ENCODE peak calls at places on chromosomes 12 and 14, in eight cellular contexts. One of them, this sample, is unnamed.

GRCh38 chr12:28313631-28314030 is 123.4 kb downstream of the CCDC91 start:
- DNase-seq in naive B cell: no peak
- DNase-seq in NCI-H345: no peak
- DNase-seq in effector memory CD8-positive, alpha-beta T cell: no peak
- DNase-seq in breast epithelium: no peak
- DNase-seq in activated B cell treated with CpG ODN at 0.5 μM for 24 hours: no peak
- DNase-seq in glomerular endothelial cell: peak
- DNase-seq in NCI-H1105: no peak
- DNase-seq in this sample: peak

GRCh38 chr14:77761205-77761931 is 412 bp upstream of the SNW1 start:
- DNase-seq in effector memory CD8-positive, alpha-beta T cell: no peak
- DNase-seq in glomerular endothelial cell: peak
- DNase-seq in naive B cell: no peak
- DNase-seq in breast epithelium: no peak
- DNase-seq in NCI-H1105: no peak
- DNase-seq in activated B cell treated with CpG ODN at 0.5 μM for 24 hours: no peak
- DNase-seq in NCI-H345: peak
- DNase-seq in this sample: peak

GRCh38 chr12:95851609-95852008 is 7.1 kb upstream of the SNRPF start:
- DNase-seq in NCI-H345: no peak
- DNase-seq in breast epithelium: no peak
- DNase-seq in naive B cell: no peak
- DNase-seq in glomerular endothelial cell: no peak
- DNase-seq in activated B cell treated with CpG ODN at 0.5 μM for 24 hours: no peak
- DNase-seq in NCI-H1105: no peak
- DNase-seq in effector memory CD8-positive, alpha-beta T cell: no peak
- DNase-seq in this sample: no peak

GRCh38 chr12:109885616-109886015 is 5.3 kb upstream of the GLTP start:
- DNase-seq in NCI-H1105: no peak
- DNase-seq in breast epithelium: no peak
- DNase-seq in glomerular endothelial cell: no peak
- DNase-seq in effector memory CD8-positive, alpha-beta T cell: no peak
- DNase-seq in naive B cell: no peak
- DNase-seq in NCI-H345: no peak
- DNase-seq in activated B cell treated with CpG ODN at 0.5 μM for 24 hours: no peak
- DNase-seq in this sample: no peak

GRCh38 chr14:68476212-68476964 is 316.5 kb downstream of the ZFP36L1 start:
- DNase-seq in naive B cell: peak
- DNase-seq in NCI-H345: no peak
- DNase-seq in glomerular endothelial cell: no peak
- DNase-seq in effector memory CD8-positive, alpha-beta T cell: no peak
- DNase-seq in breast epithelium: peak
- DNase-seq in NCI-H1105: no peak
- DNase-seq in activated B cell treated with CpG ODN at 0.5 μM for 24 hours: peak
- DNase-seq in this sample: peak

GRCh38 chr12:52009081-52009751 is 2.5 kb downstream of the TAMALIN start:
- DNase-seq in NCI-H1105: no peak
- DNase-seq in naive B cell: peak
- DNase-seq in breast epithelium: no peak
- DNase-seq in activated B cell treated with CpG ODN at 0.5 μM for 24 hours: no peak
- DNase-seq in NCI-H345: no peak
- DNase-seq in effector memory CD8-positive, alpha-beta T cell: no peak
- DNase-seq in glomerular endothelial cell: no peak
- DNase-seq in this sample: no peak

GRCh38 chr12:24414421-24414820 is 465.0 kb upstream of the SOX5 start:
- DNase-seq in NCI-H1105: no peak
- DNase-seq in glomerular endothelial cell: no peak
- DNase-seq in breast epithelium: no peak
- DNase-seq in effector memory CD8-positive, alpha-beta T cell: no peak
- DNase-seq in NCI-H345: no peak
- DNase-seq in naive B cell: peak
- DNase-seq in activated B cell treated with CpG ODN at 0.5 μM for 24 hours: no peak
- DNase-seq in this sample: no peak

GRCh38 chr12:79897617-79898016 is 37.3 kb downstream of the PPP1R12A start:
- DNase-seq in breast epithelium: no peak
- DNase-seq in NCI-H1105: no peak
- DNase-seq in glomerular endothelial cell: no peak
- DNase-seq in activated B cell treated with CpG ODN at 0.5 μM for 24 hours: no peak
- DNase-seq in NCI-H345: no peak
- DNase-seq in effector memory CD8-positive, alpha-beta T cell: no peak
- DNase-seq in naive B cell: no peak
- DNase-seq in this sample: peak

GRCh38 chr12:53966385-53967133 is 6.4 kb upstream of the HOXC11 start:
- DNase-seq in naive B cell: no peak
- DNase-seq in activated B cell treated with CpG ODN at 0.5 μM for 24 hours: no peak
- DNase-seq in effector memory CD8-positive, alpha-beta T cell: no peak
- DNase-seq in breast epithelium: no peak
- DNase-seq in NCI-H1105: no peak
- DNase-seq in NCI-H345: no peak
- DNase-seq in glomerular endothelial cell: no peak
- DNase-seq in this sample: no peak

GRCh38 chr12:3116106-3116898 is 39.1 kb downstream of the TSPAN9 start:
- DNase-seq in naive B cell: no peak
- DNase-seq in NCI-H345: no peak
- DNase-seq in effector memory CD8-positive, alpha-beta T cell: no peak
- DNase-seq in activated B cell treated with CpG ODN at 0.5 μM for 24 hours: no peak
- DNase-seq in breast epithelium: no peak
- DNase-seq in NCI-H1105: no peak
- DNase-seq in glomerular endothelial cell: no peak
- DNase-seq in this sample: no peak

GRCh38 chr12:53798575-53798974 is 46.8 kb upstream of the CISTR start:
- DNase-seq in naive B cell: no peak
- DNase-seq in breast epithelium: peak
- DNase-seq in NCI-H1105: no peak
- DNase-seq in glomerular endothelial cell: no peak
- DNase-seq in effector memory CD8-positive, alpha-beta T cell: no peak
- DNase-seq in activated B cell treated with CpG ODN at 0.5 μM for 24 hours: no peak
- DNase-seq in NCI-H345: no peak
- DNase-seq in this sample: no peak

GRCh38 chr12:28237423-28237822 is 47.2 kb downstream of the CCDC91 start:
- DNase-seq in naive B cell: no peak
- DNase-seq in NCI-H345: no peak
- DNase-seq in activated B cell treated with CpG ODN at 0.5 μM for 24 hours: no peak
- DNase-seq in glomerular endothelial cell: no peak
- DNase-seq in NCI-H1105: no peak
- DNase-seq in effector memory CD8-positive, alpha-beta T cell: no peak
- DNase-seq in breast epithelium: no peak
- DNase-seq in this sample: no peak

GRCh38 chr12:116880817-116881324 is 370 bp downstream of the HRK start:
- DNase-seq in breast epithelium: no peak
- DNase-seq in glomerular endothelial cell: no peak
- DNase-seq in NCI-H345: peak
- DNase-seq in effector memory CD8-positive, alpha-beta T cell: no peak
- DNase-seq in naive B cell: peak
- DNase-seq in NCI-H1105: peak
- DNase-seq in activated B cell treated with CpG ODN at 0.5 μM for 24 hours: peak
- DNase-seq in this sample: no peak

GRCh38 chr12:76588881-76589565 is 29.5 kb upstream of the OSBPL8 start:
- DNase-seq in activated B cell treated with CpG ODN at 0.5 μM for 24 hours: no peak
- DNase-seq in naive B cell: no peak
- DNase-seq in glomerular endothelial cell: no peak
- DNase-seq in NCI-H1105: no peak
- DNase-seq in effector memory CD8-positive, alpha-beta T cell: no peak
- DNase-seq in breast epithelium: no peak
- DNase-seq in NCI-H345: no peak
- DNase-seq in this sample: peak

GRCh38 chr14:100246809-100247428 is 8.0 kb downstream of the YY1 start:
- DNase-seq in naive B cell: no peak
- DNase-seq in glomerular endothelial cell: no peak
- DNase-seq in NCI-H1105: peak
- DNase-seq in effector memory CD8-positive, alpha-beta T cell: no peak
- DNase-seq in NCI-H345: peak
- DNase-seq in activated B cell treated with CpG ODN at 0.5 μM for 24 hours: no peak
- DNase-seq in breast epithelium: no peak
- DNase-seq in this sample: peak

GRCh38 chr14:94139421-94139820 is 10.0 kb upstream of the IFI27L2 start:
- DNase-seq in NCI-H345: no peak
- DNase-seq in breast epithelium: no peak
- DNase-seq in activated B cell treated with CpG ODN at 0.5 μM for 24 hours: no peak
- DNase-seq in naive B cell: no peak
- DNase-seq in glomerular endothelial cell: no peak
- DNase-seq in NCI-H1105: no peak
- DNase-seq in effector memory CD8-positive, alpha-beta T cell: no peak
- DNase-seq in this sample: no peak

GRCh38 chr12:106193404-106194215 is 54.2 kb downstream of the CKAP4 start:
- DNase-seq in activated B cell treated with CpG ODN at 0.5 μM for 24 hours: no peak
- DNase-seq in NCI-H345: no peak
- DNase-seq in breast epithelium: no peak
- DNase-seq in NCI-H1105: no peak
- DNase-seq in glomerular endothelial cell: no peak
- DNase-seq in naive B cell: no peak
- DNase-seq in effector memory CD8-positive, alpha-beta T cell: no peak
- DNase-seq in this sample: no peak

GRCh38 chr12:2287151-2287550 is 234.4 kb downstream of the CACNA1C start:
- DNase-seq in glomerular endothelial cell: no peak
- DNase-seq in NCI-H1105: no peak
- DNase-seq in activated B cell treated with CpG ODN at 0.5 μM for 24 hours: no peak
- DNase-seq in effector memory CD8-positive, alpha-beta T cell: no peak
- DNase-seq in naive B cell: no peak
- DNase-seq in breast epithelium: no peak
- DNase-seq in NCI-H345: no peak
- DNase-seq in this sample: no peak

GRCh38 chr14:50319293-50319692 is 7.2 kb downstream of the DMAC2L start:
- DNase-seq in NCI-H1105: no peak
- DNase-seq in NCI-H345: no peak
- DNase-seq in breast epithelium: no peak
- DNase-seq in effector memory CD8-positive, alpha-beta T cell: no peak
- DNase-seq in activated B cell treated with CpG ODN at 0.5 μM for 24 hours: no peak
- DNase-seq in glomerular endothelial cell: no peak
- DNase-seq in naive B cell: no peak
- DNase-seq in this sample: peak

GRCh38 chr12:57803317-57803893 is 15.1 kb downstream of the AVIL start:
- DNase-seq in NCI-H345: peak
- DNase-seq in glomerular endothelial cell: no peak
- DNase-seq in naive B cell: peak
- DNase-seq in activated B cell treated with CpG ODN at 0.5 μM for 24 hours: no peak
- DNase-seq in NCI-H1105: peak
- DNase-seq in breast epithelium: no peak
- DNase-seq in effector memory CD8-positive, alpha-beta T cell: peak
- DNase-seq in this sample: peak

GRCh38 chr14:103742499-103743255 is 27.1 kb downstream of the ZFYVE21 start:
- DNase-seq in NCI-H345: no peak
- DNase-seq in glomerular endothelial cell: no peak
- DNase-seq in NCI-H1105: no peak
- DNase-seq in effector memory CD8-positive, alpha-beta T cell: no peak
- DNase-seq in naive B cell: no peak
- DNase-seq in breast epithelium: no peak
- DNase-seq in activated B cell treated with CpG ODN at 0.5 μM for 24 hours: no peak
- DNase-seq in this sample: no peak

GRCh38 chr14:80325112-80325511 is 113.8 kb upstream of the DIO2 start:
- DNase-seq in breast epithelium: no peak
- DNase-seq in glomerular endothelial cell: no peak
- DNase-seq in NCI-H345: no peak
- DNase-seq in naive B cell: no peak
- DNase-seq in activated B cell treated with CpG ODN at 0.5 μM for 24 hours: no peak
- DNase-seq in effector memory CD8-positive, alpha-beta T cell: no peak
- DNase-seq in NCI-H1105: no peak
- DNase-seq in this sample: no peak

GRCh38 chr12:116361404-116362223 is 84.1 kb upstream of the MED13L start:
- DNase-seq in NCI-H1105: peak
- DNase-seq in NCI-H345: peak
- DNase-seq in naive B cell: no peak
- DNase-seq in activated B cell treated with CpG ODN at 0.5 μM for 24 hours: no peak
- DNase-seq in breast epithelium: no peak
- DNase-seq in effector memory CD8-positive, alpha-beta T cell: no peak
- DNase-seq in glomerular endothelial cell: no peak
- DNase-seq in this sample: no peak

GRCh38 chr12:95884998-95885397 is 26.2 kb downstream of the SNRPF start:
- DNase-seq in naive B cell: no peak
- DNase-seq in NCI-H1105: no peak
- DNase-seq in effector memory CD8-positive, alpha-beta T cell: no peak
- DNase-seq in activated B cell treated with CpG ODN at 0.5 μM for 24 hours: no peak
- DNase-seq in NCI-H345: no peak
- DNase-seq in breast epithelium: peak
- DNase-seq in glomerular endothelial cell: peak
- DNase-seq in this sample: no peak

GRCh38 chr14:92688434-92689375 is 59.7 kb downstream of the LGMN start:
- DNase-seq in effector memory CD8-positive, alpha-beta T cell: no peak
- DNase-seq in NCI-H345: peak
- DNase-seq in glomerular endothelial cell: no peak
- DNase-seq in naive B cell: no peak
- DNase-seq in activated B cell treated with CpG ODN at 0.5 μM for 24 hours: no peak
- DNase-seq in breast epithelium: no peak
- DNase-seq in NCI-H1105: no peak
- DNase-seq in this sample: no peak

GRCh38 chr14:65336191-65336591 is 76.3 kb upstream of the FUT8 start:
- DNase-seq in effector memory CD8-positive, alpha-beta T cell: no peak
- DNase-seq in naive B cell: no peak
- DNase-seq in activated B cell treated with CpG ODN at 0.5 μM for 24 hours: no peak
- DNase-seq in glomerular endothelial cell: no peak
- DNase-seq in breast epithelium: no peak
- DNase-seq in NCI-H345: no peak
- DNase-seq in NCI-H1105: no peak
- DNase-seq in this sample: peak

GRCh38 chr14:97179573-97179972 is 382.4 kb downstream of the VRK1 start:
- DNase-seq in naive B cell: no peak
- DNase-seq in NCI-H345: no peak
- DNase-seq in breast epithelium: no peak
- DNase-seq in activated B cell treated with CpG ODN at 0.5 μM for 24 hours: no peak
- DNase-seq in glomerular endothelial cell: no peak
- DNase-seq in effector memory CD8-positive, alpha-beta T cell: no peak
- DNase-seq in NCI-H1105: no peak
- DNase-seq in this sample: no peak

GRCh38 chr12:95182868-95183415 is 34.3 kb downstream of the FGD6 start:
- DNase-seq in naive B cell: no peak
- DNase-seq in breast epithelium: no peak
- DNase-seq in effector memory CD8-positive, alpha-beta T cell: no peak
- DNase-seq in glomerular endothelial cell: no peak
- DNase-seq in NCI-H345: no peak
- DNase-seq in NCI-H1105: no peak
- DNase-seq in activated B cell treated with CpG ODN at 0.5 μM for 24 hours: no peak
- DNase-seq in this sample: peak

GRCh38 chr14:76355771-76356170 is 20.2 kb upstream of the ESRRB start:
- DNase-seq in NCI-H345: no peak
- DNase-seq in NCI-H1105: no peak
- DNase-seq in breast epithelium: no peak
- DNase-seq in activated B cell treated with CpG ODN at 0.5 μM for 24 hours: no peak
- DNase-seq in effector memory CD8-positive, alpha-beta T cell: no peak
- DNase-seq in glomerular endothelial cell: no peak
- DNase-seq in naive B cell: no peak
- DNase-seq in this sample: no peak

GRCh38 chr12:10194160-10194559 is 15.3 kb downstream of the TMEM52B start:
- DNase-seq in NCI-H1105: no peak
- DNase-seq in breast epithelium: no peak
- DNase-seq in naive B cell: no peak
- DNase-seq in effector memory CD8-positive, alpha-beta T cell: no peak
- DNase-seq in NCI-H345: no peak
- DNase-seq in glomerular endothelial cell: no peak
- DNase-seq in activated B cell treated with CpG ODN at 0.5 μM for 24 hours: no peak
- DNase-seq in this sample: peak

GRCh38 chr12:124752437-124753229 is 111.0 kb downstream of the SCARB1 start:
- DNase-seq in breast epithelium: no peak
- DNase-seq in naive B cell: no peak
- DNase-seq in glomerular endothelial cell: no peak
- DNase-seq in NCI-H345: no peak
- DNase-seq in NCI-H1105: no peak
- DNase-seq in effector memory CD8-positive, alpha-beta T cell: no peak
- DNase-seq in activated B cell treated with CpG ODN at 0.5 μM for 24 hours: no peak
- DNase-seq in this sample: no peak

GRCh38 chr12:48542300-48542928 is 17.0 kb downstream of the OR8S1 start:
- DNase-seq in NCI-H345: peak
- DNase-seq in activated B cell treated with CpG ODN at 0.5 μM for 24 hours: no peak
- DNase-seq in effector memory CD8-positive, alpha-beta T cell: no peak
- DNase-seq in NCI-H1105: peak
- DNase-seq in breast epithelium: no peak
- DNase-seq in glomerular endothelial cell: peak
- DNase-seq in naive B cell: no peak
- DNase-seq in this sample: peak